ENCODE peak calls at places on chromosomes 5 and 9, in eight cellular contexts. O, X, A, G, J, I, S and K are unnamed samples.

GRCh38 chr5:38099205-38100144 is 158.9 kb upstream of the EGFLAM start:
- DNase-seq in O (no peak), X (no peak), A (no peak), G (no peak), J (no peak), I (no peak), S (no peak), K (no peak)

GRCh38 chr5:130425405-130425804 is 521.1 kb downstream of the CHSY3 start:
- DNase-seq in O (no peak), X (no peak), A (no peak), G (no peak), J (no peak), I (no peak), S (no peak), K (no peak)

GRCh38 chr5:40386293-40386692 is 293.4 kb upstream of the PTGER4 start:
- DNase-seq in O (no peak), X (peak; percentile 5), A (no peak), G (no peak), J (no peak), I (no peak), S (no peak), K (peak; percentile 35)

GRCh38 chr5:131394128-131394527 is 130.3 kb downstream of the CDC42SE2 start:
- DNase-seq in O (peak; percentile 90), X (peak; percentile 77), A (peak; percentile 60), G (no peak), J (peak; percentile 38), I (no peak), S (peak; percentile 53), K (no peak)

GRCh38 chr9:77438653-77439052 is 209.5 kb downstream of the GNA14 start:
- DNase-seq in O (no peak), X (no peak), A (no peak), G (no peak), J (no peak), I (no peak), S (no peak), K (no peak)

GRCh38 chr5:173642895-173643481 is 26.5 kb upstream of the BOD1 start:
- DNase-seq in O (no peak), X (no peak), A (no peak), G (no peak), J (no peak), I (no peak), S (no peak), K (no peak)

GRCh38 chr5:147441191-147441695 is 68.6 kb downstream of the DPYSL3 start:
- DNase-seq in O (no peak), X (no peak), A (no peak), G (no peak), J (no peak), I (no peak), S (no peak), K (no peak)

GRCh38 chr5:173582198-173583092 is 34.0 kb downstream of the BOD1 start:
- DNase-seq in O (peak; percentile 45), X (no peak), A (no peak), G (no peak), J (no peak), I (no peak), S (no peak), K (peak; percentile 39)

GRCh38 chr9:107638922-107639321 is 149.4 kb upstream of the KLF4 start:
- DNase-seq in O (peak; percentile 90), X (peak; percentile 57), A (peak; percentile 48), G (no peak), J (no peak), I (peak; percentile 72), S (peak; percentile 23), K (peak; percentile 88)

GRCh38 chr5:180665682-180666404 is 16.4 kb upstream of the FLT4 start:
- DNase-seq in O (no peak), X (no peak), A (no peak), G (no peak), J (no peak), I (no peak), S (no peak), K (no peak)

GRCh38 chr5:80239680-80240367 is 16.0 kb downstream of the SERINC5 start:
- DNase-seq in O (peak; percentile 33), X (no peak), A (no peak), G (no peak), J (no peak), I (no peak), S (no peak), K (no peak)

GRCh38 chr5:75358117-75358516 is 21.1 kb downstream of the HMGCR start:
- DNase-seq in O (no peak), X (no peak), A (no peak), G (no peak), J (no peak), I (no peak), S (no peak), K (no peak)

GRCh38 chr5:155978805-155979204 is 348.2 kb upstream of the SGCD start:
- DNase-seq in O (no peak), X (no peak), A (no peak), G (no peak), J (peak; percentile 45), I (no peak), S (no peak), K (peak; percentile 58)

GRCh38 chr9:113393281-113393680 is 7.8 kb downstream of the ALAD start:
- DNase-seq in O (no peak), X (no peak), A (no peak), G (no peak), J (no peak), I (no peak), S (no peak), K (no peak)

GRCh38 chr9:5499889-5500398 is 10.4 kb upstream of the PDCD1LG2 start:
- DNase-seq in O (peak; percentile 56), X (peak; percentile 33), A (no peak), G (no peak), J (no peak), I (peak; percentile 52), S (no peak), K (peak; percentile 30)

GRCh38 chr5:144028058-144028457 is 142.4 kb downstream of the YIPF5 start:
- DNase-seq in O (peak; percentile 90), X (peak; percentile 25), A (no peak), G (no peak), J (no peak), I (peak; percentile 59), S (no peak), K (peak; percentile 87)

GRCh38 chr9:84953797-84954695 is 284.5 kb downstream of the NTRK2 start:
- DNase-seq in O (peak; percentile 11), X (peak; percentile 74), A (peak; percentile 79), G (peak; percentile 77), J (peak; percentile 89), I (no peak), S (peak; percentile 53), K (peak; percentile 45)

GRCh38 chr9:83628540-83628939 is 5.6 kb downstream of the IDNK start:
- DNase-seq in O (no peak), X (no peak), A (no peak), G (no peak), J (no peak), I (no peak), S (no peak), K (no peak)

GRCh38 chr9:83623634-83623991 is 670 bp downstream of the IDNK start:
- DNase-seq in O (peak; percentile 38), X (no peak), A (no peak), G (no peak), J (no peak), I (no peak), S (no peak), K (no peak)

GRCh38 chr9:83622433-83622813 is 520 bp upstream of the IDNK start:
- DNase-seq in O (no peak), X (no peak), A (no peak), G (no peak), J (no peak), I (no peak), S (no peak), K (no peak)

GRCh38 chr9:83622814-83623633 is at the start of gene IDNK:
- DNase-seq in O (peak; percentile 50), X (peak; percentile 60), A (peak; percentile 66), G (peak; percentile 94), J (peak; percentile 66), I (peak; percentile 53), S (peak; percentile 35), K (peak; percentile 50)

GRCh38 chr9:83625120-83625710 is 2.3 kb downstream of the IDNK start:
- DNase-seq in O (no peak), X (no peak), A (no peak), G (no peak), J (no peak), I (no peak), S (no peak), K (no peak)
- H3K4me3 ChIP-seq in O (no peak overlapping the region), X (no peak overlapping the region), A (no peak overlapping the region), G (no peak overlapping the region), J (no peak overlapping the region), I (no peak overlapping the region), S (no peak overlapping the region), K (no peak overlapping the region)

DNA sequence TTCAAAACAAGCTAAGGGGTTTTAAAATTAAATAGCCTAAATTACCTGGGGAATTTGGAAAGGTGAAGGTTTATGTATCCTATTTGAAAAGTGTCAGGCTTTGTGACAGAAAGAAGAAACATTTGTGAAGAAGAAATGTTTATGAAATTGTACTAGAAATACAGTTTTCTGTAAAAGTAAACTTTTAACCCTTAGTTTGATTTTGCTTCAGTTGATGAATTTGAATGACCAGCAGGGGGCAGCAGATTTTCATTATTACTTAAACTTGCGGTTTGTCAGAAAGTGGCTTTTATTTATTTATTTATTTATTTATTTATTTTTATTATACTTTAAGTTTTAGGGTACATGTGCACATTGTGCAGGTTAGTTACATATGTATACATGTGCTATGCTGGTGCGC is 58.1 kb downstream of the NNT start:
- DNase-seq in O (peak; percentile 72), X (peak; percentile 48), A (no peak), G (no peak), J (peak; percentile 25), I (no peak), S (peak; percentile 20), K (peak; percentile 55)
- TF ChIP-seq CTCF in O (peak; percentile 44), X (peak; percentile 46), A (peak; percentile 20), G (peak; percentile 29), J (peak; percentile 44), I (peak; percentile 6), S (peak; percentile 43), K (peak; percentile 58)

GRCh38 chr5:125536582-125536981 is 790.1 kb upstream of the ZNF608 start:
- DNase-seq in O (peak; percentile 68), X (no peak), A (no peak), G (no peak), J (no peak), I (peak; percentile 40), S (no peak), K (peak; percentile 45)

GRCh38 chr5:125538469-125538868 is 792.0 kb upstream of the ZNF608 start:
- DNase-seq in O (no peak), X (no peak), A (no peak), G (no peak), J (no peak), I (no peak), S (no peak), K (no peak)

GRCh38 chr5:125536095-125536494 is 789.7 kb upstream of the ZNF608 start:
- DNase-seq in O (no peak), X (no peak), A (no peak), G (no peak), J (no peak), I (no peak), S (no peak), K (no peak)

GRCh38 chr5:125541085-125541484 is 794.6 kb upstream of the ZNF608 start:
- DNase-seq in O (no peak), X (no peak), A (no peak), G (no peak), J (no peak), I (no peak), S (no peak), K (no peak)

GRCh38 chr5:125537661-125538060 is 791.2 kb upstream of the ZNF608 start:
- DNase-seq in O (no peak), X (no peak), A (no peak), G (no peak), J (no peak), I (no peak), S (no peak), K (no peak)
- H3K4me3 ChIP-seq in O (no peak overlapping the region), X (no peak overlapping the region), A (no peak overlapping the region), G (no peak overlapping the region), J (no peak overlapping the region), I (no peak overlapping the region), S (no peak overlapping the region), K (no peak overlapping the region)

GRCh38 chr5:2754621-2755370 is 3.3 kb upstream of the IRX2 start:
- DNase-seq in O (no peak), X (no peak), A (no peak), G (no peak), J (no peak), I (peak; percentile 28), S (peak; percentile 6), K (peak; percentile 38)
- TF ChIP-seq CTCF in O (no peak), X (no peak), A (no peak), G (no peak), J (no peak), I (no peak), S (peak; percentile 26), K (no peak)